ENCODE peak calls at places on chromosomes 13 and 19, in nine cellular contexts. X is heart right ventricle, W is tibial artery, Y is fibroblast of lung, P is cardiac muscle cell, D is Panc1, J is body of pancreas, M is stomach, U is endodermal cell. N is an unnamed sample.

GRCh38 chr19:13727798-13728197 is 36.5 kb upstream of the MRI1 start:
- DNase-seq in X (peak; percentile 60), W (no peak), Y (peak; percentile 85), P (no peak), D (no peak), J (no peak), M (no peak), U (no peak), N (peak; percentile 77)

GRCh38 chr19:48239582-48240141 is 16.1 kb downstream of the CARD8 start:
- DNase-seq in X (no peak), W (no peak), Y (peak; percentile 42), P (no peak), D (no peak), J (no peak), M (no peak), U (no peak), N (no peak)

GRCh38 chr13:62687727-62688126 is 1272.1 kb upstream of the PCDH20 start:
- DNase-seq in X (no peak), W (no peak), Y (no peak), P (no peak), D (no peak), J (no peak), M (no peak), U (peak; percentile 47), N (no peak)

GRCh38 chr19:30690935-30691505 is 318.8 kb downstream of the ZNF536 start:
- DNase-seq in X (no peak), W (no peak), Y (no peak), P (no peak), D (no peak), J (no peak), M (no peak), U (peak; percentile 72), N (no peak)

GRCh38 chr13:23570099-23570926 is at the start of gene TNFRSF19:
- DNase-seq in X (peak; percentile 76), W (no peak), Y (peak; percentile 92), P (peak; percentile 80), D (no peak), J (peak; percentile 37), M (no peak), U (peak; percentile 63), N (no peak)

GRCh38 chr19:991932-992669 is 8.0 kb downstream of the WDR18 start:
- DNase-seq in X (no peak), W (no peak), Y (no peak), P (no peak), D (no peak), J (no peak), M (no peak), U (no peak), N (no peak)

GRCh38 chr13:43884221-43884620 is 4.5 kb downstream of the LACC1 start:
- DNase-seq in X (no peak), W (no peak), Y (no peak), P (peak; percentile 26), D (no peak), J (no peak), M (no peak), U (no peak), N (no peak)

GRCh38 chr13:109818891-109819290 is 32.5 kb upstream of the IRS2 start:
- DNase-seq in X (no peak), W (no peak), Y (peak; percentile 56), P (no peak), D (no peak), J (no peak), M (no peak), U (no peak), N (no peak)

GRCh38 chr13:57877596-57877995 is 246.1 kb downstream of the PCDH17 start:
- DNase-seq in X (no peak), W (no peak), Y (peak; percentile 40), P (no peak), D (no peak), J (no peak), M (no peak), U (no peak), N (no peak)

GRCh38 chr19:47607564-47608073 is 1.3 kb upstream of the BICRA start:
- DNase-seq in X (no peak), W (no peak), Y (no peak), P (no peak), D (no peak), J (no peak), M (no peak), U (no peak), N (no peak)

GRCh38 chr13:49098771-49099512 is 121.2 kb upstream of the MLNR start:
- DNase-seq in X (no peak), W (no peak), Y (peak; percentile 40), P (no peak), D (no peak), J (no peak), M (no peak), U (no peak), N (no peak)

GRCh38 chr13:100549316-100549715 is 39.3 kb downstream of the GGACT start:
- DNase-seq in X (no peak), W (peak; percentile 33), Y (no peak), P (no peak), D (no peak), J (no peak), M (no peak), U (peak; percentile 41), N (no peak)

GRCh38 chr19:13097331-13098258 is 5.1 kb downstream of the LYL1 start:
- DNase-seq in X (no peak), W (peak; percentile 86), Y (no peak), P (no peak), D (no peak), J (no peak), M (no peak), U (no peak), N (no peak)

GRCh38 chr19:1411255-1412191 is 4.1 kb downstream of the DAZAP1 start:
- DNase-seq in X (peak; percentile 87), W (no peak), Y (peak; percentile 65), P (no peak), D (no peak), J (peak; percentile 46), M (no peak), U (no peak), N (no peak)

GRCh38 chr13:74325106-74325505 is 190.9 kb upstream of the KLF12 start:
- DNase-seq in X (peak; percentile 35), W (no peak), Y (peak; percentile 84), P (peak; percentile 18), D (no peak), J (peak; percentile 21), M (no peak), U (no peak), N (no peak)

GRCh38 chr13:94218537-94218936 is 260.9 kb downstream of the DCT start:
- DNase-seq in X (no peak), W (no peak), Y (no peak), P (no peak), D (no peak), J (no peak), M (no peak), U (no peak), N (no peak)

GRCh38 chr19:45630463-45630862 is 8.7 kb downstream of the EML2 start:
- DNase-seq in X (no peak), W (no peak), Y (peak; percentile 96), P (no peak), D (no peak), J (no peak), M (no peak), U (no peak), N (no peak)

GRCh38 chr19:38731654-38732301 is 12.5 kb downstream of the CAPN12 start:
- DNase-seq in X (no peak), W (peak; percentile 63), Y (no peak), P (no peak), D (no peak), J (peak; percentile 93), M (peak; percentile 87), U (peak; percentile 49), N (no peak)

GRCh38 chr13:30477346-30478235 is 11.9 kb upstream of the HMGB1 start:
- DNase-seq in X (no peak), W (no peak), Y (no peak), P (no peak), D (no peak), J (no peak), M (no peak), U (peak; percentile 81), N (no peak)
- TF ChIP-seq CTCF in X (no peak), W (no peak), Y (no peak), P (no peak), D (no peak), J (no peak), M (no peak), U (no peak), N (no peak)

GRCh38 chr19:11570039-11570462 is 7.4 kb downstream of the ACP5 start:
- DNase-seq in X (no peak), W (no peak), Y (no peak), P (no peak), D (no peak), J (no peak), M (no peak), U (no peak), N (no peak)
- H3K4me1 ChIP-seq in X (no peaks in the 10 kb centered on the region), W (no peaks in the 10 kb centered on the region), Y (no peaks in the 10 kb centered on the region), P (no peaks in the 10 kb centered on the region), D (no peaks in the 10 kb centered on the region), J (no peaks in the 10 kb centered on the region), M (no peaks in the 10 kb centered on the region), U (no peaks in the 10 kb centered on the region), N (no peaks in the 10 kb centered on the region)

GRCh38 chr13:112136095-112136494 is 69.1 kb downstream of the SOX1 start:
- DNase-seq in X (no peak), W (peak; percentile 29), Y (no peak), P (no peak), D (no peak), J (no peak), M (peak; percentile 15), U (peak; percentile 20), N (no peak)
- H3K27ac ChIP-seq in X (no peak overlapping the region), W (no peak overlapping the region), Y (no peak overlapping the region), P (no peak overlapping the region), D (no peak overlapping the region), J (no peak overlapping the region), M (no peak overlapping the region), U (no peak overlapping the region), N (no peak overlapping the region)

DNA sequence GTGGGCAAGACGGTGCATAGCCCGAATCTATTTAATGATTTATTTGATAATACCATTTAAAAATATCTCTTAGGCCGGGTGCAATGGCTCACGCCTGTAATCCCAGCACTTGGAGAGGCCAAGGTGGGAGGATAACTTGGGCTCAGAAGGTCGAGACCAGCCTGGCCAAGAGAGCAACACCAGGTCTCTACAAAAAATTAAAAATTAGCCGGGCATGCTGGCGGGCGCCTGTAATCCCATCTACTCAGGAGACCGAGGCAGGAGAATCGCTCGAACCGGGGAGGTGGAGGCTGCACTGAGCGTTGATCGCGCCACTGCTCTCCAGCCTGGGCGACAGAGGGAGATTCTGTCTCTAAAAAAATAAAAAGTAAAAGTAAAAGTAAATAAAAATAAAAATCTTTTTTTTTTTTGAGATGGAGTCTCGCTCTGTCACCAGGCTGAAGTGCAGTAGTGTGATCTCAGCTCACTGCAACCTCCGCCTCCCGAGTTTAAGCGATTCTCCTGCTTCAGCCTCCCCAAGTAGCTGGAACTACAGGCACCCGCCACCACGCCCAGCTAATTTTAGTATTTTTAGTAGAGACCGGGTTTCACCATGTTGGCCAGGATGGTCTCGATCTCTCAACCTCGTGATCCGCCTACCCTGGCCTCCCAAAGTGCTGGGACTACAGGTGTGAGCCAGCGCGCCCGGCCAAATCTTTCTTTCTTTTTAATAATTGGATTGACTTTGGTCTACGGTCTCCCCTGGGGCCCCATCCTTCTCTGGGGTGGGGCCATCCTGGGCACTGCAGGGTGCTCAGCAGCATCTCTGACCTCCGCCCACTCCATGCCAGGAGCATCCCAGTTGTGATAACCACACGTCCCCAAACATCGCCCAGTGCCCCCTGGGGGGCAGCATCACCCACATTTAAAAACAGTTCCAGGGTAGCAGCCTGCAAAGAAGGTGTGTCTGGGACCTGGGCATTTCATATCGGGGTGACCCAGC is 90.7 kb downstream of the GNG7 start:
- DNase-seq in X (no peak), W (no peak), Y (no peak), P (no peak), D (no peak), J (peak; percentile 4), M (no peak), U (no peak), N (no peak)
- TF ChIP-seq CTCF in X (peak; percentile 3), W (no peak), Y (no peak), P (no peak), D (peak; percentile 32), J (no peak), M (peak; percentile 39), U (no peak), N (no peak)